ENCODE peak calls at places on chromosomes 4 and X, in five cellular contexts. Q is GM23248, V is neuronal stem cell, L is IMR-90, O is endothelial cell of umbilical vein. M is an unnamed sample. For H3K4me1 and H3K36me3, the result is how much of the 10 kb centered on the place peaks cover.

GRCh38 chr4:121454251-121454979 is 73.6 kb upstream of the QRFPR start:
- DNase-seq in Q (no peak), V (no peak), L (no peak), O (no peak), M (no peak)

GRCh38 chrX:37509349-37509748 is 62.1 kb upstream of the LANCL3 start:
- DNase-seq in Q (peak), V (no peak), L (no peak), O (peak), M (no peak)

GRCh38 chrX:107712231-107713204 is 63.1 kb downstream of the TSC22D3 start:
- DNase-seq in Q (peak), V (no peak), L (peak), O (no peak), M (no peak)

GRCh38 chr4:102836596-102836995 is 9.2 kb upstream of the UBE2D3 start:
- DNase-seq in Q (no peak), V (no peak), L (no peak), O (no peak), M (no peak)

GRCh38 chr4:145679520-145679919 is 426 bp upstream of the C4orf51 start:
- DNase-seq in Q (peak), V (no peak), L (peak), O (peak), M (no peak)

GRCh38 chr4:169248645-169249044 is 22.1 kb downstream of the SH3RF1 start:
- DNase-seq in Q (no peak), V (no peak), L (no peak), O (no peak), M (no peak)

GRCh38 chrX:41711021-41711667 is 12.8 kb upstream of the GPR82 start:
- DNase-seq in Q (no peak), V (no peak), L (no peak), O (no peak), M (no peak)

GRCh38 chr4:52791936-52792335 is 40.7 kb upstream of the ERVMER34-1 start:
- DNase-seq in Q (no peak), V (no peak), L (no peak), O (no peak), M (no peak)

GRCh38 chrX:72131317-72132294 is at the start of gene RTL5:
- DNase-seq in Q (peak), V (peak), L (peak), O (peak), M (peak)

GRCh38 chr4:176207839-176208238 is 12.5 kb upstream of the SPATA4 start:
- DNase-seq in Q (no peak), V (no peak), L (no peak), O (no peak), M (no peak)

GRCh38 chr4:119337010-119337409 is 15.1 kb upstream of the FABP2 start:
- DNase-seq in Q (no peak), V (no peak), L (no peak), O (peak), M (no peak)

GRCh38 chrX:57134702-57135101 is 2.5 kb downstream of the SPIN2A start:
- DNase-seq in Q (no peak), V (no peak), L (no peak), O (no peak), M (no peak)

GRCh38 chrX:2677764-2678163 is 13.3 kb upstream of the CD99 start:
- DNase-seq in Q (peak), V (no peak), L (peak), O (peak), M (peak)

GRCh38 chr4:83125738-83126141 is 11.2 kb upstream of the PLAC8 start:
- DNase-seq in Q (no peak), V (no peak), L (no peak), O (no peak), M (no peak)

GRCh38 chr4:11497212-11497806 is 68.6 kb upstream of the HS3ST1 start:
- DNase-seq in Q (no peak), V (no peak), L (no peak), O (no peak), M (no peak)

GRCh38 chrX:49233176-49233575 is at the start of gene CACNA1F:
- DNase-seq in Q (no peak), V (no peak), L (no peak), O (no peak), M (peak)

GRCh38 chr4:64271601-64272081 is 137.6 kb downstream of the TECRL start:
- DNase-seq in Q (peak), V (no peak), L (no peak), O (no peak), M (no peak)

GRCh38 chr4:37628977-37629609 is 57.1 kb downstream of the RELL1 start:
- DNase-seq in Q (peak), V (no peak), L (peak), O (peak), M (no peak)

GRCh38 chr4:83197555-83198235 is 83.2 kb upstream of the PLAC8 start:
- DNase-seq in Q (no peak), V (no peak), L (no peak), O (no peak), M (no peak)

GRCh38 chr4:113878718-113879117 is 100.7 kb downstream of the ARSJ start:
- DNase-seq in Q (peak), V (peak), L (peak), O (peak), M (no peak)

GRCh38 chr4:152283806-152284470 is 252.0 kb downstream of the FBXW7 start:
- DNase-seq in Q (peak), V (no peak), L (no peak), O (peak), M (no peak)

GRCh38 chr4:149980941-149981340 is 97.3 kb upstream of the DCLK2 start:
- DNase-seq in Q (peak), V (peak), L (peak), O (peak), M (no peak)

DNA sequence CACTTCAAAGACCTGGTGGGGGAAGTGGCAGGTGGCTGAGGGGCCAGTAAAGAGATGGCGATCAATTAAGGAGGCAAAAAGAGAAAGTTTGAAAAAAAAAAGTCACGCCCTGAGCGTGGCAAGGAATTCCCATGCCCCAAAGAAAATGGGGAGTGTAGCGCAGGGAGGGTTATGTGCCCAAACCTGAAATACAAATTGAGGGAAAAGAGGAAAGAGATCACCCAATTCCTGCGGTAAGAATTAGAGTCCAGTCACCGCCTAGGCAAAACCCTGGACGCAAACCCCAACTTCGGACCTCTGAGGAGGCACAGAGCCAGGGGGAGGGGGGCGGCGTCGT is 595 bp downstream of the ENOX2 start:
- DNase-seq in Q (no peak), V (no peak), L (no peak), O (no peak), M (no peak)
- H3K9ac ChIP-seq in Q (peak), V (no peak), L (peak), O (peak), M (no peak)

DNA sequence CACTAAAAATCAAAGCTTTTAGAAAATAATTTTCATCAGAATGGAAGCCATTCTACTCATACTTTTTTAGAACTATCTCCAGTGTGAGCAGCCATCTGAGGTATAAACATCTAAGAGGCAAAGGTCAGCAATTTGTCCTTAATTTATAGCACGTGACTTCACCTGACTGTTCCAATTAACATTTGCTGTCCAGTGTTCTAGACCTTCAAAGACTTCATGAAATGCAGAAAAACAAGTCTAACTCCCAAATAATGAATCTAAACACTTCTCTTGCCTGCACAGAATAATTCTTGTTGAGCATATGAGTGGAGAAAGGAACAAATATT is 12.0 kb downstream of the RFC1 start:
- DNase-seq in Q (no peak), V (no peak), L (no peak), O (no peak), M (no peak)
- H3K4me1 ChIP-seq in Q (under half), V (under half), L (under half), O (under half), M (under half)

GRCh38 chrX:124093222-124093621 is 131.7 kb downstream of the STAG2 start:
- DNase-seq in Q (no peak), V (no peak), L (no peak), O (no peak), M (no peak)

GRCh38 chrX:124097116-124097515 is 135.6 kb downstream of the STAG2 start:
- DNase-seq in Q (no peak), V (no peak), L (no peak), O (no peak), M (no peak)

GRCh38 chrX:124103966-124104365 is 142.5 kb downstream of the STAG2 start:
- DNase-seq in Q (no peak), V (no peak), L (no peak), O (no peak), M (no peak)

GRCh38 chrX:124098089-124098488 is 136.6 kb downstream of the STAG2 start:
- DNase-seq in Q (peak), V (no peak), L (peak), O (peak), M (no peak)
- H3K36me3 ChIP-seq in Q (under half), V (under half), L (under half), O (under half), M (under half)

GRCh38 chrX:54357414-54358377 is at the start of gene WNK3:
- DNase-seq in Q (peak), V (peak), L (peak), O (peak), M (peak)
- H3K9ac ChIP-seq in Q (peak), V (peak), L (peak), O (peak), M (peak)

DNA sequence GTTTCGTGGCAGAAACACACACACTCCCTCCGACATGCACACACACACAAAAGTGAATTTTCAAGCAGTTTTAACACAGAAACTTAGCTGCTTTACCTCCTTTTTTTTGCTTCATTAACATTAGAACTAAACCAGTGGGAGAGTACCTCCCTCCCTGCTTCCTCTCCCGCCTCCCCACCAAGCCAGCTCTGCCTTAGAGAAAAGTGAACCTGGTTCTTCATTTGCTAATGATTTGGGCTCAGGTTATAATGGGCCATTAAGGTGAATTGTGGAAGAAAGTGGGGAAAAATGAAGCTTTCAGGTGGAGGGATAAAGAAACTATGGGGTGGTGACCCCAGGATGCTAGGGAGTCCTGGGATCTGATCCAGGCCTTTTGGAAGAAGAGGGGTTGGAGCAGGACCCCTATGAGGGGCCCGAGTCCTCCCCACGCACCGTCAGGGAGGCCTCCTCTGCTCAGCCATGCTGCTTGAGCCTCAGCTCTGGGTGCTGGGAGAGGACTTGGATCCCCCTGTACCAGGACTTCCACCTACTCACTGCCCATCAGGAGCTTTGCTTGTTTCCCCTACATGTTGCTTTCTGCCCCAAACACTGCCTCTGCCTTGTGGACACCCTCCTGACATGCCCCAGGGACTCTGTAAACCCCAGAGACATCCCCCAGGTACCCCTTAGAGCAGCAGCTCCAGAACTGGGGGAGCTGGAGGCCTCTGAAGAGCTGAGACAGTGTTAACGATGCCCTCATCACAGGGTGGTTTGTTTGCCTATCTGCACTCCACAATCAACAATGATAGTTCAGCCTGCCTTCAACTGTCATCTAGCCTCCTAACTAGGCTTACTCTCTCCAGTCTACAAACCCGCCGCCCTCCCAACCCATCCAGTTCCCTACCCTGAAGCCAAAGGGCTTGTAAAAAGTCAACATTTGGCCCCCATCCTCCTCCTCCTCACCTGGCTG is 6.5 kb upstream of the JADE1 start:
- DNase-seq in Q (no peak), V (no peak), L (no peak), O (no peak), M (no peak)
- H3K4me1 ChIP-seq in Q (under half), V (under half), L (under half), O (under half), M (under half)

M was measured in kidney.